ENCODE peak calls at places on chromosomes 5 and 9, in nine cellular contexts. L is left kidney; N is epithelial cell of esophagus; R is H4; T is H7; Y is non-pigmented ciliary epithelial cell; J is AG04450; K is stimulated activated CD4-positive, alpha-beta T cell treated with anti-CD3 and anti-CD28 coated beads, Interleukin-4, amount 100 ng/mL, for 48 hours; A is foreskin fibroblast. F is an unnamed sample.

GRCh38 chr9:27413507-27414214 is 110.4 kb upstream of the IFNK start:
- DNase-seq in L (no peak), N (no peak), R (no peak), T (no peak), Y (no peak), J (no peak), K (no peak), A (no peak), F (no peak)

GRCh38 chr5:135254183-135254582 is 144.8 kb downstream of the MACROH2A1 start:
- DNase-seq in L (no peak), N (no peak), R (no peak), T (no peak), Y (no peak), J (no peak), K (no peak), A (no peak), F (no peak)

GRCh38 chr9:105690742-105691141 is 3.6 kb upstream of the TMEM38B start:
- DNase-seq in L (no peak), N (peak; percentile 28), R (no peak), T (no peak), Y (no peak), J (no peak), K (no peak), A (peak; percentile 48), F (no peak)

GRCh38 chr9:15512889-15513288 is 2.1 kb upstream of the PSIP1 start:
- DNase-seq in L (no peak), N (no peak), R (no peak), T (peak; percentile 62), Y (no peak), J (no peak), K (no peak), A (no peak), F (no peak)

GRCh38 chr9:17958363-17958762 is 379.5 kb downstream of the SH3GL2 start:
- DNase-seq in L (no peak), N (no peak), R (no peak), T (no peak), Y (no peak), J (no peak), K (no peak), A (no peak), F (no peak)

GRCh38 chr5:90111354-90112070 is 298.0 kb downstream of the CETN3 start:
- DNase-seq in L (no peak), N (peak; percentile 46), R (no peak), T (no peak), Y (no peak), J (no peak), K (no peak), A (no peak), F (no peak)

GRCh38 chr9:18864516-18864915 is 168.5 kb downstream of the SAXO1 start:
- DNase-seq in L (no peak), N (no peak), R (no peak), T (no peak), Y (no peak), J (no peak), K (no peak), A (peak; percentile 24), F (no peak)

GRCh38 chr9:35717132-35717870 is 14.7 kb downstream of the TLN1 start:
- DNase-seq in L (no peak), N (no peak), R (no peak), T (no peak), Y (no peak), J (no peak), K (no peak), A (no peak), F (no peak)

GRCh38 chr9:92290785-92291429 is 2.6 kb downstream of the IARS1 start:
- DNase-seq in L (no peak), N (no peak), R (no peak), T (no peak), Y (no peak), J (no peak), K (no peak), A (no peak), F (no peak)

GRCh38 chr9:101738566-101739183 is at the start of gene GRIN3A:
- DNase-seq in L (peak; percentile 63), N (peak; percentile 4), R (peak; percentile 6), T (peak; percentile 70), Y (no peak), J (no peak), K (no peak), A (no peak), F (peak; percentile 39)

GRCh38 chr5:62791059-62791458 is 212.4 kb downstream of the LRRC70 start:
- DNase-seq in L (peak; percentile 41), N (peak; percentile 12), R (no peak), T (peak; percentile 29), Y (no peak), J (no peak), K (no peak), A (no peak), F (peak; percentile 16)

GRCh38 chr5:168679515-168679920 is 100.3 kb upstream of the PANK3 start:
- DNase-seq in L (peak; percentile 93), N (peak; percentile 78), R (peak; percentile 64), T (peak; percentile 91), Y (peak; percentile 15), J (peak; percentile 52), K (peak; percentile 50), A (peak; percentile 87), F (peak; percentile 64)

GRCh38 chr9:76153902-76154629 is 240.2 kb downstream of the RFK start:
- DNase-seq in L (peak; percentile 73), N (no peak), R (no peak), T (no peak), Y (no peak), J (no peak), K (no peak), A (no peak), F (no peak)

GRCh38 chr9:124202447-124202971 is 55.2 kb upstream of the NEK6 start:
- DNase-seq in L (peak; percentile 20), N (no peak), R (no peak), T (no peak), Y (no peak), J (no peak), K (peak; percentile 85), A (peak; percentile 18), F (no peak)

GRCh38 chr5:73135429-73136276 is 15.3 kb downstream of the TMEM171 start:
- DNase-seq in L (peak; percentile 89), N (no peak), R (peak; percentile 51), T (peak; percentile 60), Y (no peak), J (peak; percentile 18), K (no peak), A (peak; percentile 46), F (peak; percentile 37)

GRCh38 chr9:33430942-33431341 is 16.5 kb downstream of the AQP3 start:
- DNase-seq in L (no peak), N (no peak), R (no peak), T (no peak), Y (no peak), J (no peak), K (no peak), A (no peak), F (no peak)

GRCh38 chr9:89477811-89478583 is 19.9 kb downstream of the SEMA4D start:
- DNase-seq in L (peak; percentile 84), N (no peak), R (peak; percentile 81), T (peak; percentile 48), Y (peak; percentile 22), J (no peak), K (peak; percentile 60), A (no peak), F (no peak)

GRCh38 chr5:159638954-159639559 is 277.2 kb upstream of the ADRA1B start:
- DNase-seq in L (no peak), N (no peak), R (no peak), T (no peak), Y (no peak), J (no peak), K (no peak), A (no peak), F (peak; percentile 13)

GRCh38 chr5:50447228-50447627 is 6.1 kb upstream of the EMB start:
- DNase-seq in L (no peak), N (no peak), R (no peak), T (no peak), Y (no peak), J (no peak), K (no peak), A (no peak), F (no peak)

GRCh38 chr5:138985256-138985655 is 110.1 kb upstream of the LRRTM2 start:
- DNase-seq in L (no peak), N (peak; percentile 9), R (no peak), T (no peak), Y (no peak), J (no peak), K (no peak), A (no peak), F (no peak)

GRCh38 chr5:60943624-60944023 is 1.2 kb downstream of the ERCC8 start:
- DNase-seq in L (no peak), N (peak; percentile 58), R (no peak), T (no peak), Y (no peak), J (no peak), K (no peak), A (peak; percentile 6), F (no peak)

GRCh38 chr5:62732677-62733121 is 154.1 kb downstream of the LRRC70 start:
- DNase-seq in L (no peak), N (no peak), R (no peak), T (no peak), Y (no peak), J (no peak), K (no peak), A (no peak), F (no peak)

GRCh38 chr5:90264930-90265857 is 144.4 kb downstream of the CETN3 start:
- DNase-seq in L (peak; percentile 83), N (peak; percentile 68), R (peak; percentile 58), T (peak; percentile 2), Y (peak; percentile 32), J (peak; percentile 33), K (peak; percentile 21), A (peak; percentile 84), F (peak; percentile 59)